ENCODE peak calls at places on chromosomes 3 and 15, in seven cellular contexts. One of them, this sample, is unnamed.

GRCh38 chr15:84656972-84657371 is 1.0 kb downstream of the NMB start:
- DNase-seq in suprapubic skin: no peak
- DNase-seq in GM12891: no peak
- DNase-seq in transverse colon: no peak
- DNase-seq in HL-60: no peak
- DNase-seq in esophagus muscularis mucosa: no peak
- DNase-seq in H1: no peak
- DNase-seq in this sample: no peak

GRCh38 chr3:24498391-24498790 is 3.7 kb upstream of the THRB start:
- DNase-seq in suprapubic skin: no peak
- DNase-seq in GM12891: no peak
- DNase-seq in transverse colon: no peak
- DNase-seq in HL-60: no peak
- DNase-seq in esophagus muscularis mucosa: no peak
- DNase-seq in H1: no peak
- DNase-seq in this sample: no peak

GRCh38 chr3:37096292-37096691 is 78.1 kb downstream of the LRRFIP2 start:
- DNase-seq in suprapubic skin: no peak
- DNase-seq in GM12891: no peak
- DNase-seq in transverse colon: no peak
- DNase-seq in HL-60: no peak
- DNase-seq in esophagus muscularis mucosa: no peak
- DNase-seq in H1: no peak
- DNase-seq in this sample: no peak

GRCh38 chr3:70224337-70224736 is 88.1 kb downstream of the MDFIC2 start:
- DNase-seq in suprapubic skin: no peak
- DNase-seq in GM12891: no peak
- DNase-seq in transverse colon: no peak
- DNase-seq in HL-60: no peak
- DNase-seq in esophagus muscularis mucosa: no peak
- DNase-seq in H1: no peak
- DNase-seq in this sample: no peak

GRCh38 chr3:96877510-96877909 is 63.1 kb downstream of the EPHA6 start:
- DNase-seq in suprapubic skin: no peak
- DNase-seq in GM12891: no peak
- DNase-seq in transverse colon: no peak
- DNase-seq in HL-60: no peak
- DNase-seq in esophagus muscularis mucosa: no peak
- DNase-seq in H1: no peak
- DNase-seq in this sample: no peak

GRCh38 chr3:66093981-66094380 is 55.3 kb upstream of the MAGI1 start:
- DNase-seq in suprapubic skin: no peak
- DNase-seq in GM12891: no peak
- DNase-seq in transverse colon: no peak
- DNase-seq in HL-60: no peak
- DNase-seq in esophagus muscularis mucosa: no peak
- DNase-seq in H1: no peak
- DNase-seq in this sample: no peak

GRCh38 chr15:60074181-60074885 is 70.2 kb downstream of the FOXB1 start:
- DNase-seq in suprapubic skin: no peak
- DNase-seq in GM12891: no peak
- DNase-seq in transverse colon: peak
- DNase-seq in HL-60: no peak
- DNase-seq in esophagus muscularis mucosa: no peak
- DNase-seq in H1: no peak
- DNase-seq in this sample: no peak

GRCh38 chr3:146161725-146162047 is 702 bp upstream of the PLOD2 start:
- DNase-seq in suprapubic skin: no peak
- DNase-seq in GM12891: no peak
- DNase-seq in transverse colon: peak
- DNase-seq in HL-60: no peak
- DNase-seq in esophagus muscularis mucosa: no peak
- DNase-seq in H1: no peak
- DNase-seq in this sample: no peak

GRCh38 chr3:102481050-102481449 is 46.2 kb downstream of the ZPLD1 start:
- DNase-seq in suprapubic skin: no peak
- DNase-seq in GM12891: no peak
- DNase-seq in transverse colon: no peak
- DNase-seq in HL-60: no peak
- DNase-seq in esophagus muscularis mucosa: no peak
- DNase-seq in H1: no peak
- DNase-seq in this sample: no peak

GRCh38 chr15:68368731-68369435 is 63.1 kb downstream of the ITGA11 start:
- DNase-seq in suprapubic skin: no peak
- DNase-seq in GM12891: no peak
- DNase-seq in transverse colon: no peak
- DNase-seq in HL-60: no peak
- DNase-seq in esophagus muscularis mucosa: no peak
- DNase-seq in H1: no peak
- DNase-seq in this sample: no peak

GRCh38 chr3:47082519-47082918 is 81.4 kb downstream of the SETD2 start:
- DNase-seq in suprapubic skin: no peak
- DNase-seq in GM12891: no peak
- DNase-seq in transverse colon: no peak
- DNase-seq in HL-60: peak
- DNase-seq in esophagus muscularis mucosa: no peak
- DNase-seq in H1: no peak
- DNase-seq in this sample: no peak

GRCh38 chr15:89192136-89192535 is 29.2 kb downstream of the RLBP1 start:
- DNase-seq in suprapubic skin: no peak
- DNase-seq in GM12891: no peak
- DNase-seq in transverse colon: no peak
- DNase-seq in HL-60: no peak
- DNase-seq in esophagus muscularis mucosa: no peak
- DNase-seq in H1: no peak
- DNase-seq in this sample: no peak
- TF ChIP-seq POLR2AphosphoS5 in suprapubic skin: no peak
- TF ChIP-seq POLR2AphosphoS5 in GM12891: no peak
- TF ChIP-seq POLR2AphosphoS5 in transverse colon: no peak
- TF ChIP-seq POLR2AphosphoS5 in HL-60: no peak
- TF ChIP-seq POLR2AphosphoS5 in esophagus muscularis mucosa: no peak
- TF ChIP-seq POLR2AphosphoS5 in H1: no peak
- TF ChIP-seq POLR2AphosphoS5 in this sample: no peak

DNA sequence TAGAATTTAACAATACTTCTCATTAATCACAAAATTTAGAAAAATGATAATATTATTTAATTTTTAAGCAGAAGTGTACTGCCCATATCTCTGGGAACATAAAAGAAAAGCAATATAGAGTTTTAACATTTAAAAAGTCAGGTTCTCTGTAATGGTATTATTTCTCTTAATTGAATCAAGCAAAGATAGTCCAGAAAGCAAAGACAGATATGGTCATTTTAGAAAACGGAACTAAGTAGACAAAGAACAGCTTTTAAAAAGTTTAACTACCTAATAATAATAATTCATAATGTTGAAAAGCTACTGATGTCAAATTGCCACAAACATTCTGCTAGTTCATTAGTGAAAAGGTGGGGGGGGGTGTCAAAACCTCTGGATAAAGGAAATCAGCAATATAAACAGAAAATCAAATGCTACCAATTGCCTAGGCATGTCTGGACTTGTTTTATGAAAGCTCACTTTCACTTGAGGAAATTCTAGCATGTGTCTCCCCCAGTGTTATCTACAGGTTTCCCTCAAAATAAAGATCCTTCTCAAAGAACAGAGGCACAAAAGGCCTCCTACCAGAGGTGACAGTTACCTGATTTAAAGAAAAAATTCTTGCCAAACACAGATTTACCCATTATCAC is 1.7 kb downstream of the ZMAT3 start:
- DNase-seq in suprapubic skin: no peak
- DNase-seq in GM12891: no peak
- DNase-seq in transverse colon: no peak
- DNase-seq in HL-60: no peak
- DNase-seq in esophagus muscularis mucosa: no peak
- DNase-seq in H1: no peak
- DNase-seq in this sample: no peak
- TF ChIP-seq POLR2AphosphoS5 in suprapubic skin: no peak
- TF ChIP-seq POLR2AphosphoS5 in GM12891: no peak
- TF ChIP-seq POLR2AphosphoS5 in transverse colon: no peak
- TF ChIP-seq POLR2AphosphoS5 in HL-60: no peak
- TF ChIP-seq POLR2AphosphoS5 in esophagus muscularis mucosa: no peak
- TF ChIP-seq POLR2AphosphoS5 in H1: no peak
- TF ChIP-seq POLR2AphosphoS5 in this sample: no peak

DNA sequence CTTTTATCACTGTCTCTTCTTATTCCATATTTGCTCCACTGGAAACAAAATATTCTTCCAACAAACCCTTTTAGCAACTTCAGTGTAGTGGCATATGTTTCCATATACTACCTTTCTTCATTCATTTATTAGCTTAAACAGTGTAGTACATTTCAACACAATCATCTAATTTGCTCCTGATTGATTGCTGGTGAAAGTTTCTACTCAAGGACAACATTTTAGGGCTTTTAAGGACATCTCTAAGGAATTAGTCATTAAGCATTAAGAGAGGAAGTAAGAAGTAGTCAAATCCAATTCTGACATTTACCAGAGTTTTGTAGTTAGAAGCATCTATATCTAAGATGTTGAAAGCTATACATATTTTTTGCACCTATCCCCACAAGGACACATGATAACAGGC is 55.8 kb downstream of the RSRC1 start:
- DNase-seq in suprapubic skin: no peak
- DNase-seq in GM12891: no peak
- DNase-seq in transverse colon: no peak
- DNase-seq in HL-60: no peak
- DNase-seq in esophagus muscularis mucosa: no peak
- DNase-seq in H1: no peak
- DNase-seq in this sample: no peak
- TF ChIP-seq POLR2AphosphoS5 in suprapubic skin: no peak
- TF ChIP-seq POLR2AphosphoS5 in GM12891: no peak
- TF ChIP-seq POLR2AphosphoS5 in transverse colon: no peak
- TF ChIP-seq POLR2AphosphoS5 in HL-60: no peak
- TF ChIP-seq POLR2AphosphoS5 in esophagus muscularis mucosa: no peak
- TF ChIP-seq POLR2AphosphoS5 in H1: no peak
- TF ChIP-seq POLR2AphosphoS5 in this sample: no peak

GRCh38 chr15:87522997-87523396 is 733.5 kb downstream of the NTRK3 start:
- DNase-seq in suprapubic skin: no peak
- DNase-seq in GM12891: no peak
- DNase-seq in transverse colon: no peak
- DNase-seq in HL-60: no peak
- DNase-seq in esophagus muscularis mucosa: peak
- DNase-seq in H1: no peak
- DNase-seq in this sample: no peak

GRCh38 chr15:87527875-87528274 is 728.7 kb downstream of the NTRK3 start:
- DNase-seq in suprapubic skin: no peak
- DNase-seq in GM12891: no peak
- DNase-seq in transverse colon: no peak
- DNase-seq in HL-60: no peak
- DNase-seq in esophagus muscularis mucosa: no peak
- DNase-seq in H1: no peak
- DNase-seq in this sample: no peak

GRCh38 chr15:87528873-87529272 is 727.7 kb downstream of the NTRK3 start:
- DNase-seq in suprapubic skin: no peak
- DNase-seq in GM12891: no peak
- DNase-seq in transverse colon: no peak
- DNase-seq in HL-60: no peak
- DNase-seq in esophagus muscularis mucosa: no peak
- DNase-seq in H1: no peak
- DNase-seq in this sample: no peak

DNA sequence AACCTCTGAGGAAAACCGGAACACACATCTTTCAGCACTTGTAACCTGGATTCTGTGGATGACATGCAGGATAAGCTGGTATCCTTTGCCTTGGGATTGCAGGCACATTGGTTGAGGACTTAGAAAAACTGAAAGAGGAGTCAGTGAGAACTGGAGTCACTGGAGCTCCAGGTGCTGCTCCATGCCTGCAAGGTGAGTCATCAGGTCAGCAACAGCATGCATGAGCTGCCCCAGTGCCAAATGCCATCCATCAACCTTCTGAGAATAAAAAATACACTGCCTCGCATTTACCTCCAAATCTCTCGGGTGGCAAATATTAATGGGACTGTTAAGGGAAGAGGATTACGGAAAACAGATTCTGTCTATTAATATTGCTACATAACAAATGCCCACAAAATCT is 729.1 kb downstream of the NTRK3 start:
- DNase-seq in suprapubic skin: no peak
- DNase-seq in GM12891: no peak
- DNase-seq in transverse colon: no peak
- DNase-seq in HL-60: no peak
- DNase-seq in esophagus muscularis mucosa: no peak
- DNase-seq in H1: no peak
- DNase-seq in this sample: no peak
- TF ChIP-seq POLR2AphosphoS5 in suprapubic skin: no peak
- TF ChIP-seq POLR2AphosphoS5 in GM12891: no peak
- TF ChIP-seq POLR2AphosphoS5 in transverse colon: no peak
- TF ChIP-seq POLR2AphosphoS5 in HL-60: no peak
- TF ChIP-seq POLR2AphosphoS5 in esophagus muscularis mucosa: no peak
- TF ChIP-seq POLR2AphosphoS5 in H1: no peak
- TF ChIP-seq POLR2AphosphoS5 in this sample: no peak

GRCh38 chr15:69987492-69988482 is 109.9 kb downstream of the TLE3 start:
- DNase-seq in suprapubic skin: no peak
- DNase-seq in GM12891: no peak
- DNase-seq in transverse colon: no peak
- DNase-seq in HL-60: no peak
- DNase-seq in esophagus muscularis mucosa: no peak
- DNase-seq in H1: no peak
- DNase-seq in this sample: no peak
- TF ChIP-seq POLR2AphosphoS5 in suprapubic skin: no peak
- TF ChIP-seq POLR2AphosphoS5 in GM12891: no peak
- TF ChIP-seq POLR2AphosphoS5 in transverse colon: no peak
- TF ChIP-seq POLR2AphosphoS5 in HL-60: no peak
- TF ChIP-seq POLR2AphosphoS5 in esophagus muscularis mucosa: no peak
- TF ChIP-seq POLR2AphosphoS5 in H1: no peak
- TF ChIP-seq POLR2AphosphoS5 in this sample: no peak

GRCh38 chr15:90463381-90463780 is 66.3 kb upstream of the CRTC3 start:
- DNase-seq in suprapubic skin: no peak
- DNase-seq in GM12891: no peak
- DNase-seq in transverse colon: no peak
- DNase-seq in HL-60: no peak
- DNase-seq in esophagus muscularis mucosa: no peak
- DNase-seq in H1: no peak
- DNase-seq in this sample: no peak
- TF ChIP-seq POLR2AphosphoS5 in suprapubic skin: no peak
- TF ChIP-seq POLR2AphosphoS5 in GM12891: no peak
- TF ChIP-seq POLR2AphosphoS5 in transverse colon: no peak
- TF ChIP-seq POLR2AphosphoS5 in HL-60: no peak
- TF ChIP-seq POLR2AphosphoS5 in esophagus muscularis mucosa: peak
- TF ChIP-seq POLR2AphosphoS5 in H1: no peak
- TF ChIP-seq POLR2AphosphoS5 in this sample: no peak